ENCODE peak calls at places on chromosomes 12 and 14, in ten cellular contexts. T is body of pancreas; M is left lung; X is MM.1S; H is OCI-LY7; J is trophoblast cell; R is lower lobe of right lung; S is hepatocyte; F is effector memory CD4-positive, alpha-beta T cell; K is upper lobe of right lung. V is an unnamed sample. For H3K36me3, the result is how much of the 10 kb centered on the place peaks cover.

GRCh38 chr14:55446127-55446736 is 5.8 kb upstream of the TBPL2 start:
- DNase-seq in H (peak), X (peak), K (no peak), T (peak), F (no peak), M (no peak), S (peak), J (peak), R (no peak), V (no peak)

GRCh38 chr14:93136009-93136408 is 20.3 kb upstream of the ITPK1 start:
- DNase-seq in X (no peak), S (no peak), J (no peak), F (no peak), R (no peak), H (no peak), K (no peak), M (no peak), T (no peak), V (no peak)

GRCh38 chr12:75526655-75527511 is 15.5 kb upstream of the KRR1 start:
- DNase-seq in T (no peak), F (no peak), K (no peak), X (peak), M (no peak), J (no peak), R (no peak), H (peak), S (peak), V (no peak)

GRCh38 chr12:84638811-84639368 is 273.7 kb downstream of the SLC6A15 start:
- DNase-seq in S (no peak), R (no peak), T (no peak), J (no peak), M (no peak), X (no peak), F (no peak), H (no peak), K (no peak), V (no peak)

GRCh38 chr14:65471038-65471878 is 58.7 kb downstream of the FUT8 start:
- DNase-seq in J (peak), H (no peak), F (no peak), K (no peak), M (no peak), T (no peak), R (no peak), X (no peak), S (no peak), V (no peak)

GRCh38 chr12:123269980-123270379 is 1.7 kb downstream of the CDK2AP1 start:
- DNase-seq in S (peak), M (no peak), R (no peak), X (no peak), J (no peak), K (no peak), H (peak), F (no peak), T (no peak), V (no peak)

GRCh38 chr12:7756993-7757392 is 8.0 kb upstream of the NANOGNB start:
- DNase-seq in H (no peak), F (no peak), K (no peak), J (no peak), X (no peak), S (no peak), M (no peak), R (no peak), T (no peak), V (no peak)

GRCh38 chr12:89971880-89972279 is 263.2 kb upstream of the ATP2B1 start:
- DNase-seq in T (no peak), J (peak), H (no peak), R (no peak), S (peak), M (no peak), F (no peak), X (no peak), K (no peak), V (no peak)

GRCh38 chr14:50668008-50668851 is at the start of gene SAV1:
- DNase-seq in J (peak), M (peak), F (peak), T (peak), R (peak), S (peak), X (peak), K (peak), H (peak), V (peak)

GRCh38 chr14:90281261-90281660 is 24.9 kb downstream of the PSMC1 start:
- DNase-seq in J (peak), H (no peak), M (no peak), F (no peak), S (no peak), T (no peak), K (no peak), R (no peak), X (no peak), V (no peak)

GRCh38 chr14:81384900-81385299 is 15.2 kb downstream of the STON2 start:
- DNase-seq in F (no peak), K (no peak), H (no peak), S (no peak), M (no peak), X (no peak), T (no peak), J (no peak), R (no peak), V (no peak)

GRCh38 chr14:53110103-53110502 is 43.0 kb downstream of the DDHD1 start:
- DNase-seq in X (no peak), T (no peak), F (no peak), H (no peak), R (no peak), M (no peak), K (no peak), J (no peak), S (no peak), V (no peak)

GRCh38 chr12:130053641-130054040 is 108.6 kb upstream of the FZD10 start:
- DNase-seq in X (no peak), M (no peak), H (no peak), J (no peak), S (peak), R (no peak), T (no peak), F (no peak), K (peak), V (no peak)

GRCh38 chr12:9039397-9039977 is 50.1 kb downstream of the KLRG1 start:
- DNase-seq in M (no peak), H (peak), T (no peak), F (no peak), R (no peak), X (peak), K (no peak), S (peak), J (peak), V (no peak)

GRCh38 chr12:95117178-95117599 is 43.8 kb upstream of the NR2C1 start:
- DNase-seq in K (no peak), J (peak), R (no peak), X (peak), T (peak), S (peak), H (peak), F (peak), M (no peak), V (no peak)

GRCh38 chr12:131803995-131804521 is 24.1 kb upstream of the MMP17 start:
- DNase-seq in T (no peak), K (no peak), R (no peak), X (no peak), H (no peak), S (no peak), M (peak), J (no peak), F (no peak), V (no peak)

GRCh38 chr12:106133136-106134087 is 5.3 kb downstream of the NUAK1 start:
- DNase-seq in X (no peak), T (no peak), F (no peak), K (no peak), H (no peak), S (no peak), M (no peak), J (peak), R (no peak), V (no peak)

GRCh38 chr12:13596714-13597113 is 384.7 kb downstream of the GRIN2B start:
- DNase-seq in X (no peak), M (no peak), F (no peak), S (no peak), T (no peak), H (no peak), R (no peak), K (no peak), J (no peak), V (no peak)

GRCh38 chr12:19387182-19387581 is 52.1 kb upstream of the AEBP2 start:
- DNase-seq in K (no peak), S (no peak), R (no peak), X (no peak), M (no peak), H (no peak), T (no peak), J (no peak), F (no peak), V (no peak)

GRCh38 chr12:124559182-124560017 is 8.0 kb downstream of the NCOR2 start:
- DNase-seq in F (no peak), S (no peak), R (no peak), H (no peak), T (no peak), X (no peak), J (no peak), K (no peak), M (peak), V (no peak)

GRCh38 chr12:23707270-23707669 is 242.2 kb downstream of the SOX5 start:
- DNase-seq in T (no peak), S (no peak), X (no peak), K (no peak), R (no peak), J (no peak), H (no peak), F (no peak), M (no peak), V (no peak)

GRCh38 chr12:127306604-127307215 is 960.3 kb upstream of the TMEM132C start:
- DNase-seq in J (no peak), M (no peak), H (no peak), S (no peak), T (no peak), F (no peak), R (no peak), K (no peak), X (no peak), V (no peak)

GRCh38 chr14:35193161-35193560 is 70.8 kb downstream of the PRORP start:
- DNase-seq in R (no peak), H (no peak), T (no peak), X (no peak), J (no peak), M (no peak), F (no peak), S (no peak), K (no peak), V (no peak)

GRCh38 chr12:71755146-71755892 is 656 bp downstream of the RAB21 start:
- DNase-seq in S (peak), M (no peak), T (no peak), K (peak), F (peak), H (no peak), X (peak), R (peak), J (peak), V (no peak)

DNA sequence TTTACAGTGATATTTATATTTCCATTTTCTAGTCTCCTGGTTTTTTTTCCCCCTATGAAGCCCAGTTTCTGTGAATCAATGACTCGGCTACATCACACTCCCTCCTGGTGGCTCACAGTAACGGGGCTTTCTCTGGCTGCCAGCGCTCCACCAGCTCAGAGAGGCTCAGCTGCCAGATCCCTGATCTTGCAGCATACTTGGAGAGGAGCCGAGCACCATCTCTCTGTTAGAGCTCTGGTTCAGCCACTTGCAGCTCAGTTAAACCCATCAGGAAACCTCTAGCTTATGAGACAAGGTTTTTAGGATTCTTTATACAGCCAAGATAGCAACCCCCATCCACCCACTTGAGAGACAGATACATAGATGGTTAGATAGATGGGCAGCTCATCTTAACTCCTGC is 74.6 kb downstream of the CIT start:
- DNase-seq in T (no peak), X (no peak), H (no peak), J (no peak), M (no peak), S (peak), F (no peak), K (no peak), R (no peak), V (no peak)
- H3K36me3 ChIP-seq in T (under half), X (under half), H (half or more), J (under half), M (under half), S (under half), F (under half), K (under half), R (under half), V (under half)

DNA sequence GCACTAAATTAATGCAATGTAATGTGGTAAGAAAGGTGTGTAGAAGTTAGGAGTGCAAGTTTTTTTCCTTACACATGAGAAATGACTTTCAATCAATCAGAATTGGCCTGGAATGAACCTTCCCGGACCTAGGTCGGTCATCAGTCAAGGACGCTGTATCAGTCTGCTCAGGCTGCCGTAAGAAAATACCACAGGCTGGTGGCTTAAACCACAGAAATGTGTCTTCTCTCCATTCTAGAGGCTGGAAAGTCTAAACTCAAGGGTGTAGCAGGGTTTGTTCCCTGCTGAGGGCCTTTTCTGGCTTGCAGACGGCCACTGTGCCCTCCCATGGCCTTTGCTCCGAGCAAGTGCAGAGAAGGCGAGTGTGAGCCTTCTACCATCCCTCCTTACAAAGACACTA is 86.6 kb upstream of the DYNC1H1 start:
- DNase-seq in J (no peak), R (no peak), M (no peak), H (no peak), S (no peak), K (no peak), T (no peak), F (no peak), X (no peak), V (no peak)
- H3K36me3 ChIP-seq in J (under half), R (under half), M (under half), H (under half), S (under half), K (under half), T (under half), F (under half), X (under half), V (under half)

GRCh38 chr14:104715416-104715815 is 8.6 kb upstream of the ADSS1 start:
- DNase-seq in T (no peak), M (no peak), H (no peak), K (no peak), F (no peak), R (no peak), S (no peak), J (peak), X (no peak), V (no peak)
- H3K36me3 ChIP-seq in T (under half), M (half or more), H (under half), K (half or more), F (half or more), R (half or more), S (under half), J (half or more), X (under half), V (half or more)

GRCh38 chr12:68310370-68310769 is 21.8 kb downstream of the MDM1 start:
- DNase-seq in S (no peak), T (no peak), M (no peak), K (no peak), F (no peak), R (no peak), X (no peak), J (no peak), H (no peak), V (no peak)
- H3K36me3 ChIP-seq in S (under half), T (under half), M (half or more), K (half or more), F (under half), R (half or more), X (under half), J (under half), H (half or more), V (under half)

GRCh38 chr14:56860441-56860840 is 50.2 kb upstream of the OTX2 start:
- DNase-seq in M (no peak), H (no peak), F (no peak), S (no peak), K (no peak), X (no peak), T (no peak), R (no peak), J (no peak), V (no peak)
- H3K36me3 ChIP-seq in M (under half), H (under half), F (under half), S (under half), K (under half), X (under half), T (under half), R (under half), J (under half), V (under half)

DNA sequence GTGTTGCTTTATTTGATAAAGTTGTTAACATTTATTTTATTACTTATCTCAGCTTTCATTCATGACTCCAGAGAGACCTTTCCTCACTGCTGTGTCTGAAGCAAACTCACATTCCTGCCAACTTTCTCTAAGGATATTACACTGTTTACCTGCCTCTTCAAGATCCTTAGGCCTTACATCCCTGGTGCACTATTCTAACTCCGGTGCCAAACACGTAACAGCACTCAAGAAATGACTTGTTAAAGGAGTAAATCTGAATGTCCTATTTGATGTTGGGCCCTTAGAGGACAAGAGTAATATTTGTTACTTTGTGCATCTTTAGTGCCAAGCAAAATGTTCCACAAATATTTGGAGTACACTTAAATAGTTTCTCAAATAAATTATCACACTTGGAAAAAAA is 324.1 kb upstream of the FLRT2 start:
- DNase-seq in T (no peak), S (no peak), H (no peak), X (no peak), F (no peak), J (no peak), K (no peak), R (no peak), M (no peak), V (no peak)
- H3K36me3 ChIP-seq in T (under half), S (under half), H (under half), X (under half), F (under half), J (under half), K (under half), R (under half), M (under half), V (under half)

GRCh38 chr14:45246151-45246550 is 6.9 kb downstream of the MIS18BP1 start:
- DNase-seq in X (no peak), S (no peak), F (no peak), R (no peak), J (no peak), H (no peak), M (no peak), K (no peak), T (no peak), V (no peak)
- H3K36me3 ChIP-seq in X (under half), S (under half), F (under half), R (under half), J (under half), H (half or more), M (under half), K (under half), T (under half), V (under half)

DNA sequence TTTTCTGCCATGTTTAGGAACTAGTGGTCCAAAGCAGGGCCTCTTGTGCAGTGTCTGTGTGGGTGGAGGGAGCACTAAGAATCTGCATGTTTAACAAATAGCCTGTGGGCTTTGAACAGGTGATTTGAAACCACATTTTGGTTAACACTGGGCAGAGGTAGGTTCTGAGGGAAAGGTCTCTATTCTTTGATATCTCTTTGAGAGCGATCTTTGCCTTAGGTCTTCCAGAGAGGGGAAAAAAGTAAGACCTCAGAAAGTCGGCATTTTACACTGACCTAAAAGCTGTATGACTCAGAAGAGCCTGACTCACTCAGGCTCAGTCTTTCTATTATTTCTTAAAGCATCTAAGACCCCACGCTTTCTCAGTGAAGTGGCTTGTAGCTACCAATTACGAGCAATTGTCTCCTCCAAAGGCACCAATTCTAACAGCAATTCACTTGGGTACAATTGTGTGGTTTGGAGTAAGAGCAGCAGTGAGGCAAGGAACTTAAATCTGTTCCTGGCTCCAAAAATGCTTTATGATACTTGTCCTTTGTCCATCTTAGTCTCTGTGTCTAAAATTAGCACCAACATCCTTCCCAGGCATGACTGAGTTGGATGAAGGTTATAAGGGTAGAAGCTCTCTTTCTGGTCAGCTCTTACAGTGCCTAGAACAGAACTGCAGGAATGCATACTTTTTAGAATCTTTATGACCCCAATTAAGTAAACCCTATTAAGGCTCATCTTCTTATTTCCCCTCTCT is 8.8 kb downstream of the EIF2B2 start:
- DNase-seq in S (no peak), H (no peak), R (no peak), J (no peak), T (no peak), F (no peak), K (no peak), M (no peak), X (no peak), V (no peak)
- H3K36me3 ChIP-seq in S (under half), H (under half), R (half or more), J (under half), T (under half), F (half or more), K (half or more), M (half or more), X (under half), V (half or more)

GRCh38 chr12:52075409-52075724 is 4.1 kb upstream of the SMIM41 start:
- DNase-seq in K (peak), H (no peak), M (no peak), T (no peak), X (no peak), F (no peak), S (no peak), R (no peak), J (no peak), V (no peak)
- H3K36me3 ChIP-seq in K (under half), H (half or more), M (half or more), T (under half), X (under half), F (half or more), S (under half), R (half or more), J (half or more), V (half or more)

DNA sequence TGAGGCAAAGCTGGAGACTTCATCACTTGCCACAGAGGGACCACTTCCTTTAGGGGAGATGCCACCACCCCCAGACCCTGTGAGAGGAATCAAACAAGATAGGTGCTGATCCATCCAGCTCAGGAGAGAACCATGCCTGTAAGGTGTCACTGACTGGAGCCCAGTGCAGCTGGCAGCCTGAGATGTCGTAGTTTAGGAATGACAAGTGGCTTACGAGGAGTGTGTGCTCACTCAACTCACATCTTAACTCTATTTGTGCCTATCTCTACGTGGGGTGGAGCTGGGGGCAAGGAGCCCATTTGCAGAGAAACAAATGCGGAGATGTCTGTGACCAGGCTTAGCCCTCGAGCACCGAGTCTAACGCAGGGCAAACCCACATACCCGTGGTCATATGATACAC is 25.8 kb downstream of the CHFR start:
- DNase-seq in F (no peak), X (no peak), T (no peak), R (no peak), K (no peak), S (no peak), M (no peak), J (no peak), H (no peak), V (no peak)
- H3K36me3 ChIP-seq in F (under half), X (under half), T (under half), R (half or more), K (half or more), S (under half), M (half or more), J (under half), H (half or more), V (under half)